ENCODE peak calls at places on chromosome 12, in eight cellular contexts. P, E, L, W, F, S, K and U are unnamed samples.
A peak's percentile ranks its signal among the peaks of the same experiment; 100 is the strongest.

GRCh38 chr12:53820503-53820902 is 68.7 kb upstream of the CISTR start:
- DNase-seq in P (no peak), E (no peak), L (peak; percentile 79), W (peak; percentile 22), F (peak; percentile 52), S (no peak), K (no peak), U (no peak)

GRCh38 chr12:47964102-47964723 is 817 bp downstream of the TMEM106C start:
- DNase-seq in P (peak; percentile 6), E (no peak), L (no peak), W (no peak), F (no peak), S (peak; percentile 53), K (no peak), U (no peak)

GRCh38 chr12:117580718-117581062 is 219.3 kb upstream of the NOS1 start:
- DNase-seq in P (no peak), E (no peak), L (no peak), W (no peak), F (no peak), S (no peak), K (no peak), U (no peak)

GRCh38 chr12:30694971-30695326 is 720 bp downstream of the IPO8 start:
- DNase-seq in P (no peak), E (peak; percentile 40), L (peak; percentile 41), W (no peak), F (no peak), S (no peak), K (no peak), U (no peak)

GRCh38 chr12:123107926-123108681 is 42.8 kb downstream of the PITPNM2 start:
- DNase-seq in P (no peak), E (no peak), L (no peak), W (no peak), F (no peak), S (no peak), K (no peak), U (no peak)

GRCh38 chr12:100851637-100852036 is 57.1 kb downstream of the ANO4 start:
- DNase-seq in P (no peak), E (no peak), L (no peak), W (no peak), F (no peak), S (no peak), K (no peak), U (no peak)

GRCh38 chr12:18576104-18576622 is 161.6 kb downstream of the PLCZ1 start:
- DNase-seq in P (no peak), E (no peak), L (peak; percentile 20), W (no peak), F (no peak), S (no peak), K (no peak), U (no peak)

GRCh38 chr12:53290661-53291060 is 4.7 kb upstream of the PFDN5 start:
- DNase-seq in P (no peak), E (no peak), L (peak; percentile 39), W (no peak), F (no peak), S (no peak), K (no peak), U (no peak)

GRCh38 chr12:118463677-118464076 is 87.3 kb downstream of the SUDS3 start:
- DNase-seq in P (no peak), E (no peak), L (no peak), W (no peak), F (no peak), S (no peak), K (no peak), U (no peak)

GRCh38 chr12:119036878-119037493 is 55.6 kb downstream of the SRRM4 start:
- DNase-seq in P (no peak), E (no peak), L (peak; percentile 1), W (no peak), F (no peak), S (peak; percentile 82), K (no peak), U (no peak)

GRCh38 chr12:65699251-65699650 is 125.0 kb upstream of the HMGA2 start:
- DNase-seq in P (no peak), E (no peak), L (peak; percentile 54), W (no peak), F (peak; percentile 41), S (no peak), K (no peak), U (no peak)

GRCh38 chr12:118773956-118774723 is 207.2 kb upstream of the SRRM4 start:
- DNase-seq in P (no peak), E (peak; percentile 67), L (no peak), W (no peak), F (no peak), S (peak; percentile 95), K (no peak), U (no peak)

GRCh38 chr12:9870311-9870866 is 1.2 kb upstream of the CLEC2B start:
- DNase-seq in P (no peak), E (no peak), L (peak; percentile 44), W (no peak), F (no peak), S (no peak), K (no peak), U (no peak)

GRCh38 chr12:133023566-133023965 is 13.7 kb upstream of the ZNF84 start:
- DNase-seq in P (no peak), E (no peak), L (no peak), W (no peak), F (no peak), S (no peak), K (no peak), U (no peak)

GRCh38 chr12:13853471-13853870 is 127.9 kb downstream of the GRIN2B start:
- DNase-seq in P (no peak), E (no peak), L (no peak), W (no peak), F (no peak), S (no peak), K (no peak), U (no peak)

GRCh38 chr12:75889214-75889613 is 142.4 kb downstream of the PHLDA1 start:
- DNase-seq in P (no peak), E (peak; percentile 46), L (no peak), W (no peak), F (no peak), S (peak; percentile 77), K (no peak), U (no peak)

GRCh38 chr12:11651377-11651776 is 1.9 kb downstream of the ETV6 start:
- DNase-seq in P (no peak), E (no peak), L (no peak), W (no peak), F (no peak), S (no peak), K (no peak), U (no peak)

GRCh38 chr12:95060951-95061350 is 12.5 kb downstream of the NR2C1 start:
- DNase-seq in P (no peak), E (no peak), L (no peak), W (no peak), F (no peak), S (no peak), K (no peak), U (no peak)

GRCh38 chr12:49021292-49021915 is 2.8 kb upstream of the PRKAG1 start:
- DNase-seq in P (no peak), E (no peak), L (no peak), W (no peak), F (no peak), S (no peak), K (no peak), U (no peak)

GRCh38 chr12:130031571-130032189 is 127.9 kb upstream of the TMEM132D start:
- DNase-seq in P (peak; percentile 31), E (no peak), L (no peak), W (no peak), F (no peak), S (peak; percentile 73), K (no peak), U (no peak)

GRCh38 chr12:85955127-85955526 is 81.0 kb downstream of the NTS start:
- DNase-seq in P (no peak), E (no peak), L (no peak), W (no peak), F (no peak), S (no peak), K (no peak), U (no peak)

GRCh38 chr12:2580821-2581220 is 213.9 kb upstream of the FKBP4 start:
- DNase-seq in P (no peak), E (no peak), L (no peak), W (no peak), F (no peak), S (peak; percentile 30), K (peak; percentile 47), U (no peak)

GRCh38 chr12:116651089-116651488 is 86.8 kb downstream of the SPRING1 start:
- DNase-seq in P (no peak), E (no peak), L (no peak), W (no peak), F (no peak), S (no peak), K (peak; percentile 30), U (no peak)

GRCh38 chr12:96889273-96889933 is 17.7 kb upstream of the NEDD1 start:
- DNase-seq in P (no peak), E (no peak), L (peak; percentile 69), W (peak; percentile 68), F (peak; percentile 31), S (no peak), K (no peak), U (no peak)

GRCh38 chr12:39378346-39378745 is 64.6 kb downstream of the KIF21A start:
- DNase-seq in P (no peak), E (no peak), L (no peak), W (no peak), F (no peak), S (no peak), K (no peak), U (no peak)

GRCh38 chr12:93857917-93858513 is 180.8 kb downstream of the CRADD start:
- DNase-seq in P (no peak), E (no peak), L (no peak), W (no peak), F (no peak), S (peak; percentile 61), K (no peak), U (no peak)

GRCh38 chr12:22268973-22269372 is 65.5 kb downstream of the ST8SIA1 start:
- DNase-seq in P (no peak), E (no peak), L (no peak), W (no peak), F (no peak), S (no peak), K (no peak), U (no peak)

GRCh38 chr12:58148405-58148804 is 207.0 kb downstream of the ATP23 start:
- DNase-seq in P (no peak), E (peak; percentile 11), L (peak; percentile 13), W (peak; percentile 44), F (peak; percentile 69), S (no peak), K (no peak), U (peak; percentile 77)

GRCh38 chr12:64178122-64178521 is 44.0 kb downstream of the KICS2 start:
- DNase-seq in P (no peak), E (no peak), L (peak; percentile 80), W (peak; percentile 83), F (no peak), S (no peak), K (no peak), U (no peak)

GRCh38 chr12:98578392-98578791 is 15.1 kb upstream of the SLC25A3 start:
- DNase-seq in P (no peak), E (no peak), L (no peak), W (no peak), F (no peak), S (no peak), K (no peak), U (no peak)

GRCh38 chr12:65500121-65500846 is 221.8 kb downstream of the MSRB3 start:
- DNase-seq in P (no peak), E (no peak), L (peak; percentile 44), W (peak; percentile 54), F (no peak), S (peak; percentile 40), K (no peak), U (no peak)

GRCh38 chr12:120230326-120230973 is 29.5 kb upstream of the RPLP0 start:
- DNase-seq in P (no peak), E (no peak), L (peak; percentile 99), W (peak; percentile 91), F (peak; percentile 80), S (peak; percentile 61), K (no peak), U (peak; percentile 95)

GRCh38 chr12:124792961-124793441 is 70.7 kb downstream of the SCARB1 start:
- DNase-seq in P (no peak), E (no peak), L (no peak), W (no peak), F (no peak), S (no peak), K (no peak), U (no peak)